ENCODE peak calls at places on chromosomes 16 and 17, in eight cellular contexts. A is RWPE1, C is cardiac fibroblast, E is GM23338, I is H9, Q is esophagus muscularis mucosa, H is nephron progenitor cell, O is breast epithelium. Y is an unnamed sample.

GRCh38 chr17:79698086-79698690 is 32.6 kb upstream of the ENPP7 start:
- DNase-seq in Q (no peak), C (no peak), H (no peak), E (no peak), O (no peak), A (no peak), I (no peak), Y (no peak)

GRCh38 chr16:24853830-24854229 is 8.1 kb downstream of the SLC5A11 start:
- DNase-seq in Q (no peak), O (no peak), I (no peak), A (no peak), E (peak; percentile 28), H (no peak), C (peak; percentile 72), Y (no peak)

GRCh38 chr16:53773150-53773846 is 69.3 kb downstream of the FTO start:
- DNase-seq in H (peak; percentile 23), I (no peak), A (peak; percentile 66), C (peak; percentile 85), Q (no peak), E (peak; percentile 74), O (peak; percentile 51), Y (peak; percentile 40)

GRCh38 chr16:31331141-31331764 is 23.7 kb upstream of the ITGAX start:
- DNase-seq in Q (peak; percentile 64), E (peak; percentile 67), C (no peak), I (peak; percentile 52), A (no peak), O (no peak), H (peak; percentile 56), Y (no peak)

GRCh38 chr16:87375426-87376135 is 8.0 kb downstream of the FBXO31 start:
- DNase-seq in E (no peak), H (no peak), C (peak; percentile 47), Q (no peak), I (no peak), O (no peak), A (peak; percentile 58), Y (no peak)

GRCh38 chr16:76931186-76931585 is 259.8 kb upstream of the MON1B start:
- DNase-seq in H (no peak), C (no peak), Q (no peak), E (no peak), I (no peak), O (no peak), A (no peak), Y (no peak)

GRCh38 chr16:66515543-66516171 is 34.3 kb downstream of the TK2 start:
- DNase-seq in E (peak; percentile 67), A (no peak), C (peak; percentile 88), O (no peak), I (peak; percentile 50), Q (no peak), H (no peak), Y (peak; percentile 31)

GRCh38 chr16:21260870-21261791 is 17.0 kb downstream of the CRYM start:
- DNase-seq in C (peak; percentile 63), H (no peak), Q (no peak), A (peak; percentile 91), O (no peak), E (no peak), I (no peak), Y (no peak)

GRCh38 chr17:14797021-14797420 is 468.1 kb downstream of the PMP22 start:
- DNase-seq in C (no peak), I (no peak), H (no peak), O (no peak), A (no peak), Q (no peak), E (no peak), Y (no peak)

GRCh38 chr17:18968945-18969887 is 17.3 kb downstream of the SLC5A10 start:
- DNase-seq in O (no peak), Q (no peak), C (peak; percentile 26), E (no peak), H (no peak), I (no peak), A (peak; percentile 73), Y (no peak)

GRCh38 chr16:28514246-28514645 is 7.6 kb upstream of the IL27 start:
- DNase-seq in E (no peak), O (no peak), A (no peak), H (no peak), Q (no peak), C (no peak), I (no peak), Y (no peak)

GRCh38 chr16:46828943-46829342 is 2.0 kb downstream of the C16orf87 start:
- DNase-seq in H (no peak), O (no peak), I (no peak), A (no peak), E (no peak), Q (no peak), C (no peak), Y (no peak)

GRCh38 chr16:72877374-72878028 is 170.4 kb downstream of the ZFHX3 start:
- DNase-seq in Q (no peak), C (peak; percentile 77), E (no peak), H (no peak), O (no peak), A (peak; percentile 90), I (no peak), Y (no peak)

GRCh38 chr16:11806721-11807120 is 9.7 kb upstream of the ZC3H7A start:
- DNase-seq in O (no peak), I (no peak), C (peak; percentile 43), A (no peak), E (no peak), Q (no peak), H (no peak), Y (no peak)

GRCh38 chr17:45092932-45093430 is 31.9 kb downstream of the NMT1 start:
- DNase-seq in Q (peak; percentile 96), C (peak; percentile 98), A (peak; percentile 97), I (no peak), E (no peak), O (peak; percentile 94), H (no peak), Y (no peak)

GRCh38 chr16:83995756-83996155 is 27.7 kb downstream of the NECAB2 start:
- DNase-seq in O (no peak), A (no peak), Q (no peak), C (no peak), H (peak; percentile 61), E (peak; percentile 88), I (peak; percentile 74), Y (no peak)

GRCh38 chr17:38660097-38661026 is 14.4 kb downstream of the EPOP start:
- DNase-seq in I (no peak), E (no peak), O (no peak), C (no peak), H (no peak), A (no peak), Q (no peak), Y (no peak)

DNA sequence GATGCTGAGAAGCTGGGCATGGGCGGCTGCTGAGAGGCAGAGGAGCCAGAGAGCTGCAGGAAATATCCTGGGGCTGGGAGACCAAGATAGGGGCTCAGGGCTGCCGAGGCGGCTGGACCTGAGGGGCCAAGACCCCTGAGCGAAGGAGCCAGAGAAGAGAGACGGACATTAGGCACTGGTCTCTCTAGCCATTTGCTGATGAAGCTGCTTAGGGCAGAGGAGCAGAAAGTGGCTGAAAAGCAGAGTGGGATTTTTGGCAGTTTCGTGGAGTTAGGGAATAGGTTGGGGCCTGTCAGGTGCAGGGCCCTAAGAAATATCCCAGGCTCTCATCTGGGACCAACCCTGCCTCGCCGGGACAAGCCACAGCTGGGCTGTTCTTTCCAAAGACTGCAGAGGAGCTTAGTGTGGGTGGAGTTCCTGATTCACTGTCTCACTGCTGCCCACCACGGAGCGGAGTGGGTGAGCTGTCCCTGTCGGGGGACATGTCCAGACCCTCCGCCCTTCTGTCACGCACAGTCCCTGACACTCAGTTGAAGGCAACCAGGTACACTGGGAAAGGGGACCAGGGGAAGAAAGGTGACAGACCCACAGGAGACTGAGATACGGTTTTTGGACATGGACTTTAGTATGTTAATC is 11.3 kb upstream of the DNASE1 start:
- DNase-seq in I (no peak), C (no peak), O (no peak), A (no peak), E (no peak), Q (no peak), H (no peak), Y (no peak)
- TF ChIP-seq CTCF in I (no peak), C (no peak), O (no peak), A (no peak), E (no peak), Q (no peak), H (no peak), Y (no peak)

GRCh38 chr16:2686912-2687507 is 4.7 kb downstream of the KCTD5 start:
- DNase-seq in O (no peak), Q (no peak), I (no peak), H (no peak), E (no peak), A (no peak), C (no peak), Y (no peak)
- TF ChIP-seq CTCF in O (no peak), Q (no peak), I (no peak), H (no peak), E (no peak), A (no peak), C (no peak), Y (no peak)

GRCh38 chr17:37609170-37610040 is at the start of gene SYNRG:
- DNase-seq in A (peak; percentile 98), C (peak; percentile 98), I (peak; percentile 99), Q (peak; percentile 98), H (peak; percentile 96), E (peak; percentile 98), O (peak; percentile 93), Y (peak; percentile 99)

GRCh38 chr17:37605081-37605480 is 4.1 kb downstream of the SYNRG start:
- DNase-seq in O (no peak), I (no peak), C (no peak), H (no peak), E (no peak), Q (no peak), A (no peak), Y (no peak)

GRCh38 chr17:37608369-37609169 is 649 bp downstream of the SYNRG start:
- DNase-seq in A (peak; percentile 15), C (peak; percentile 45), O (no peak), I (peak; percentile 79), E (peak; percentile 81), Q (no peak), H (no peak), Y (peak; percentile 64)

GRCh38 chr17:37605813-37606505 is 3.3 kb downstream of the SYNRG start:
- DNase-seq in H (no peak), O (no peak), C (no peak), E (no peak), A (no peak), Q (no peak), I (no peak), Y (no peak)

DNA sequence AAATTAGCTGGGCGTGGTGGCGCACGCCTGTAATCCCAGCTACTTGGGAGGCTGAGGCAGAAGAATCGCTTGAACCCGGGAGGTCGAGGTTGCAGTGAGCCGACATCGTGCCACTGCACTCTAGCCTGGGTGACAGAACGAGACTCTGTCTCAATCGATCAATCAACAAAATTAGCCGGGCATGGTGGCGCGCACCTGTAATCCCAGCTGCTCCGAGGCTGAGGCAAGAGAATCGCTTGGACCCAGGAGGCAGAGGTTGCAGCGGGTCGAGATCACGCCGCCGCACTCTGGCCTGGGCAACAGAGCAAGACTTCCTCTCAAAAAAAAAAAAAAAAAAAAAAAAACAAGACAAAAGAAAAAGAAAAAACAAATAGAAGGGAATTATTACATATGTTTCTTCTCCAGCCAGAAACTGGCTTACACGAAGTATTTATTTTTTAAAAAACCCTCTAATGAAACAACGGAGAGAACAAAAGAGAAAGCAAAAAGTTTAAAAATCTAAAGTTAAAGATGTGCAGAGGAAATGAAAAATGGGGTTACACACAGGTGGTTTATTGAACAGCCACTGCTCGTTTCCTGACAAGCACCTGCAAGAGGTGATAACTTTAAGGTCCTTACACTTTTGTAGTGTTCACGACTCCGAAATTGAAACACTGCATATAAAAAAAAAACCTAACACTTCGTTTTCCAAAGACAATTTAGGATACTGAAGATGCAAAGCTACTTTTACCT is 1.4 kb downstream of the SYNRG start:
- DNase-seq in I (no peak), E (no peak), H (no peak), A (no peak), C (no peak), Q (no peak), O (no peak), Y (peak; percentile 11)
- TF ChIP-seq CTCF in I (no peak), E (no peak), H (no peak), A (no peak), C (no peak), Q (no peak), O (no peak), Y (no peak)

GRCh38 chr17:75524971-75525805 is at the start of gene LLGL2:
- DNase-seq in H (peak; percentile 80), A (peak; percentile 98), I (peak; percentile 96), O (peak; percentile 80), C (peak; percentile 50), E (peak; percentile 93), Q (no peak), Y (peak; percentile 68)
- TF ChIP-seq CTCF in H (no peak), A (peak; percentile 75), I (peak; percentile 57), O (no peak), C (no peak), E (no peak), Q (peak; percentile 48), Y (no peak)

Y was measured in endothelial cell.